ENCODE peak calls at places on chromosome 2, in six cellular contexts. W, L, F, S, A and Y are unnamed samples.

GRCh38 chr2:27591745-27592144 is 8.9 kb downstream of the ZNF512 start:
- DNase-seq in W (no peak), L (no peak), F (no peak), S (peak; percentile 19), A (no peak), Y (no peak)

GRCh38 chr2:205086689-205087088 is 541.4 kb downstream of the PARD3B start:
- DNase-seq in W (no peak), L (no peak), F (no peak), S (no peak), A (no peak), Y (no peak)

GRCh38 chr2:65198737-65199136 is 28.9 kb upstream of the ACTR2 start:
- DNase-seq in W (no peak), L (no peak), F (no peak), S (no peak), A (no peak), Y (no peak)

GRCh38 chr2:8475349-8476045 is 206.4 kb upstream of the ID2 start:
- DNase-seq in W (no peak), L (no peak), F (no peak), S (no peak), A (no peak), Y (no peak)

GRCh38 chr2:112946086-112946485 is 31.7 kb upstream of the IL36G start:
- DNase-seq in W (no peak), L (no peak), F (no peak), S (peak; percentile 79), A (no peak), Y (no peak)

GRCh38 chr2:111705711-111706323 is 178.2 kb downstream of the ANAPC1 start:
- DNase-seq in W (peak; percentile 54), L (peak; percentile 45), F (no peak), S (no peak), A (no peak), Y (no peak)

GRCh38 chr2:40178971-40179370 is 272.9 kb downstream of the SLC8A1 start:
- DNase-seq in W (no peak), L (no peak), F (no peak), S (no peak), A (no peak), Y (no peak)

GRCh38 chr2:24269270-24269669 is 91.1 kb downstream of the ITSN2 start:
- DNase-seq in W (no peak), L (peak; percentile 51), F (no peak), S (no peak), A (no peak), Y (no peak)

GRCh38 chr2:129759186-129760010 is 220.1 kb upstream of the RAB6C start:
- DNase-seq in W (no peak), L (no peak), F (no peak), S (no peak), A (no peak), Y (no peak)

GRCh38 chr2:172893654-172894053 is 158.0 kb downstream of the RAPGEF4 start:
- DNase-seq in W (no peak), L (no peak), F (no peak), S (no peak), A (no peak), Y (no peak)
- TF ChIP-seq POLR2A in W (no peak), L (no peak), F (no peak), S (no peak), A (no peak), Y (no peak)

GRCh38 chr2:207624170-207625013 is 802 bp downstream of the METTL21A start:
- DNase-seq in W (peak; percentile 80), L (peak; percentile 54), F (peak; percentile 75), S (no peak), A (peak; percentile 53), Y (peak; percentile 95)
- TF ChIP-seq POLR2A in W (peak; percentile 66), L (peak; percentile 50), F (no peak), S (no peak), A (peak; percentile 58), Y (no peak)

DNA sequence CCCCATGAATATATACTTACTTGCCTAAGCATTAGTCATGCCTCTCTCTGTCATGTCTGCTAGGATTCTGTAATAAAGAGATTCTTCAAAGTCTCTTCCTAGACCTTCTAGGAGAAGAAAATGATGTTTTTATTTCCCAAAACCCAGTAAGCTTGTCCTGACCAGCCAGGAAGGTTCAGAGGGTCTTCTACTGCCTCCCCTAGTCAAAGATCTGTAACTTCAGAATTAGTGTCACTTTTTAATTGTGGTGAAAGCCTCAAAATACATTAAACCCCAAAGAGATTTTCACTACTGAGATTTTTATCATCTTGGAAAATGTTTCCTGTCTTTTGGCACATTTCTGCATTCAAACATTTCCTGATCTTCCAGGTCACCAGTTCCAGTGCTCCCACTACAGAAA is 232.9 kb upstream of the STK17B start:
- DNase-seq in W (no peak), L (no peak), F (no peak), S (no peak), A (no peak), Y (no peak)
- TF ChIP-seq POLR2A in W (no peak), L (no peak), F (no peak), S (no peak), A (no peak), Y (no peak)

GRCh38 chr2:96157649-96158553 is 12.7 kb upstream of the DUSP2 start:
- DNase-seq in W (no peak), L (no peak), F (no peak), S (no peak), A (no peak), Y (peak; percentile 90)
- TF ChIP-seq POLR2A in W (no peak), L (no peak), F (no peak), S (no peak), A (no peak), Y (no peak)